ENCODE peak calls at places on chromosomes 11 and 22, in four cellular contexts. W, T, F and R are unnamed samples.

GRCh38 chr11:126917531-126918204 is 82.9 kb downstream of the KIRREL3 start:
- DNase-seq in W (peak; percentile 99), F (no peak), T (no peak), R (peak; percentile 90)

GRCh38 chr11:70423523-70424505 is 25.5 kb downstream of the CTTN start:
- DNase-seq in F (no peak), W (peak; percentile 91), T (no peak), R (peak; percentile 21)

GRCh38 chr22:23906641-23907040 is 12.5 kb downstream of the MIF start:
- DNase-seq in F (no peak), W (no peak), T (no peak), R (no peak)

GRCh38 chr11:62061356-62062222 is 62.2 kb upstream of the INCENP start:
- DNase-seq in F (no peak), W (no peak), T (no peak), R (peak; percentile 44)

GRCh38 chr11:64546600-64546999 is 44.4 kb upstream of the SLC22A12 start:
- DNase-seq in W (no peak), F (no peak), T (no peak), R (no peak)

GRCh38 chr11:105673089-105673488 is 63.2 kb downstream of the GRIA4 start:
- DNase-seq in W (peak; percentile 72), T (no peak), F (peak; percentile 76), R (peak; percentile 72)

GRCh38 chr11:71181566-71181965 is 70.8 kb downstream of the SHANK2 start:
- DNase-seq in W (no peak), T (no peak), F (no peak), R (no peak)

GRCh38 chr11:61851128-61851899 is 23.2 kb downstream of the FADS2 start:
- DNase-seq in F (no peak), T (no peak), W (no peak), R (no peak)

GRCh38 chr22:19131685-19132015 is 542 bp downstream of the TSSK2 start:
- DNase-seq in T (no peak), F (no peak), W (no peak), R (no peak)

GRCh38 chr11:30549565-30549964 is 36.6 kb downstream of the MPPED2 start:
- DNase-seq in W (no peak), F (no peak), T (no peak), R (no peak)

GRCh38 chr11:117823941-117824420 is 563 bp downstream of the FXYD2 start:
- DNase-seq in W (no peak), F (no peak), T (no peak), R (no peak)

GRCh38 chr11:125335101-125335500 is 161.0 kb downstream of the FEZ1 start:
- DNase-seq in F (no peak), W (no peak), T (no peak), R (no peak)

GRCh38 chr11:125338886-125339811 is 156.9 kb downstream of the FEZ1 start:
- DNase-seq in F (no peak), W (no peak), T (no peak), R (no peak)

GRCh38 chr11:125341676-125342075 is 154.4 kb downstream of the FEZ1 start:
- DNase-seq in F (no peak), W (no peak), T (no peak), R (no peak)

GRCh38 chr11:125338435-125338834 is 157.6 kb downstream of the FEZ1 start:
- DNase-seq in F (no peak), T (no peak), W (no peak), R (no peak)

GRCh38 chr11:125337836-125338235 is 158.2 kb downstream of the FEZ1 start:
- DNase-seq in T (no peak), W (peak; percentile 28), F (no peak), R (no peak)
- H4K8ac ChIP-seq in T (no peak overlapping the region), W (no peak overlapping the region), F (no peak overlapping the region), R (no peak overlapping the region)

DNA sequence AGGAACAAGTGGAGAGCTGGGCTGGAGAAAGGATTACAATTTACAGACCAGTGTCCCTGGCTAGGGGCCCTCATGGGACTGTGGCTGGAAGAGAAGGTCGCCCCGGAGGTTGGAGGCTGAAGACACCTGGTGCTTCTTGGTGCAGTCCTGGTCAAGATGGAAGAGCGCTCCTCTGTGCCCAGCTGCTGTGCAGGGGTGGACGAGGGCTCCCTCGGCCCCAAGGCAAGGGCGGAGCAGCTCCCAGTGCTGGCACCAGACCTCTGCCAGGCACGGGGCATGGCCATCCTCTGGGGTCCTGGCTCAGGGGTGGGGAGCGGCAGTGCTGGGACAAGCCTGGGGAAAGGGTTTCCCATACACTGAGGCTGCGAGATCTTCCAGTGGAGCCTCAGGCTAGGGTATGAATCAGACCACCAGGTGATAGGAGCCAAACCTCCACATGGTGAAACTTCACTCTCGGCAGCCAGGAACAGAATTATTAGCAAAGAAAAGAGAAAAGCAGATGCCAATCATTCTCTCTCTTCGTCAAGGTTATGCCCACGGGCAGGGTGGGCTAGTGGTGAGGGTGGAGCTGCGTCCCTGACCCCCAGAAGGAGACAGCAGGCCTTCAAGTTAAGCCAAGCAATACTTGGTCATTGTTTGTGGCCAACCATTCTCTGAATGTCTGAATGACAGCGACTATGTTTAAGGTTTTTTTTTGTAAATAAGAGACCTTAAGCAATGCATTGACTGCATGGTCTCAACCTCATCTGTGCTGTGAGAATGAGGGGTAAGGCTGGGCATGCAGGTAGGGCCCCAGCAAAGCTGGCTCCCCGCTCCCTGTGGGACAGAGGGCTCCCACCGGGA is 32.1 kb downstream of the PPM1F start:
- DNase-seq in F (no peak), T (no peak), W (no peak), R (peak; percentile 34)
- H3K14ac ChIP-seq in F (no peak overlapping the region), T (no peak overlapping the region), W (no peak overlapping the region), R (no peak overlapping the region)

DNA sequence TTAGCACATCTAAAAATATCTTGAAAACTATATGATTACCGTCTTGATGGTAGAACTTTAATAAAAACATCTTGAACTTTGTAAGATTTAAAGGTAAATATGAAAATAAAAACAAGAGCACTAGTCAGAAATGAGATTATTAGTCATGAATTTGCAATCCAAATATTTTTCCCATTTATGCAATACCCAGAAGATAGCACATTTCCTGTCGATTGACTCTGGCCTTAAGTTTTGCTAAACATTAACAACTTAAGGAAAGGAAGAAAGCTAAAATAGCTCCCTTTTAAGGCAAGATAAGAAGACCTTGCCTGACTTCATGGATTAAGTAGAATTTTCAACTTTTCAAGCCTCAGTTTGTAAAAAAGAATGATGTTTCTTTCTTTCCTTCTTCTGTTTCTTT is 1374.7 kb upstream of the RAG2 start:
- DNase-seq in T (no peak), W (no peak), F (no peak), R (no peak)
- H4K8ac ChIP-seq in T (no peak overlapping the region), W (no peak overlapping the region), F (no peak overlapping the region), R (no peak overlapping the region)

GRCh38 chr22:37282385-37282677 is at the start of gene CYTH4:
- DNase-seq in W (no peak), T (no peak), F (no peak), R (peak; percentile 34)

GRCh38 chr22:37284126-37284806 is 2.0 kb downstream of the CYTH4 start:
- DNase-seq in F (no peak), W (no peak), T (no peak), R (no peak)

GRCh38 chr22:37283393-37283937 is 1.2 kb downstream of the CYTH4 start:
- DNase-seq in W (no peak), F (no peak), T (no peak), R (no peak)

GRCh38 chr22:37285937-37286336 is 3.6 kb downstream of the CYTH4 start:
- DNase-seq in F (no peak), T (no peak), W (no peak), R (no peak)

DNA sequence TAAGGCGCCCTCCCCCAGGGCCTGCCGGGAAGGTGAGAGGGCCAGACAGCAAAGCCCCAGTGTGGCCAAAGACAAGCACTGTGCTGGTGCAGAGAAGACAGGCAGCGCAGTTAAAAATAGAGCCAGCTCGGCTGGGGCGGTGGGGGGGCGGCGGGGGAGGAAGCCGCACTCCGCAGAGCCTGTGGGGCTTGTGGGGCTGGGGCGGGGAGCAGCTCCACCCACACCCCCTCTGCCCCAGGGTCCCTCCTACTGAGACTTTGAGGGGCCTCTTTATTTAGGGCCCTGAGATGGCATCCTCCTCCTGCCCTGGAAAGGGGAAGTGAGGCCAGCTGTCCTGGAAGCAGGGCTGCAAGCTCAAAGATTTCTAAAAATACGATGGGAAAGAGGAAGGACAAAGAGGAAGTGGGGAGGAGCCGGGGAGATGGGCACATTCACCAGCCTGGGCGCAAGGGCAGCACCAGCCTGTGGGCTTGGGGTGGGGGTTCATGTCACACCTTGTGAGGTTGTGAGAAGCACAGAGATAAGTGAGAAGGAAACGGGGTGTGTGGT is 2.6 kb downstream of the CYTH4 start:
- DNase-seq in T (no peak), W (no peak), F (no peak), R (peak; percentile 30)
- H3K14ac ChIP-seq in T (no peak overlapping the region), W (no peak overlapping the region), F (no peak overlapping the region), R (no peak overlapping the region)